ENCODE peak calls at places on chromosomes 1 and 21, in five cellular contexts. X, V, S, G and T are unnamed samples. For H3K27me3, the result is how much of the 10 kb centered on the place peaks cover.

GRCh38 chr1:205317311-205317917 is 4.1 kb downstream of the NUAK2 start:
- DNase-seq in S (peak), X (no peak), G (peak), V (peak), T (no peak)

GRCh38 chr1:14539953-14540563 is 58.4 kb upstream of the KAZN start:
- DNase-seq in G (no peak), V (no peak), S (no peak), X (no peak), T (no peak)

GRCh38 chr1:151822404-151822803 is 9.2 kb downstream of the RORC start:
- DNase-seq in X (no peak), S (no peak), G (no peak), V (no peak), T (no peak)

GRCh38 chr1:109521465-109521951 is 12.0 kb upstream of the AMIGO1 start:
- DNase-seq in G (no peak), X (no peak), V (no peak), S (no peak), T (no peak)

GRCh38 chr1:169466259-169467230 is 19.2 kb downstream of the SLC19A2 start:
- DNase-seq in S (no peak), V (peak), G (no peak), X (peak), T (no peak)

GRCh38 chr1:241323510-241323909 is 33.5 kb downstream of the RGS7 start:
- DNase-seq in G (no peak), X (peak), S (no peak), V (peak), T (peak)

GRCh38 chr1:190084552-190084951 is 393.1 kb downstream of the BRINP3 start:
- DNase-seq in S (no peak), G (no peak), X (peak), V (peak), T (no peak)

GRCh38 chr1:212712451-212713303 is 13.0 kb upstream of the BATF3 start:
- DNase-seq in V (no peak), S (no peak), G (no peak), X (no peak), T (no peak)

GRCh38 chr1:53154859-53155438 is 12.5 kb upstream of the SLC1A7 start:
- DNase-seq in X (no peak), S (no peak), V (no peak), G (no peak), T (no peak)

GRCh38 chr1:78348526-78349284 is 142.1 kb upstream of the PTGFR start:
- DNase-seq in V (no peak), G (no peak), S (no peak), X (no peak), T (no peak)

GRCh38 chr1:87333692-87334347 is 5.1 kb downstream of the LMO4 start:
- DNase-seq in X (no peak), G (no peak), S (no peak), V (no peak), T (no peak)

GRCh38 chr1:31712041-31712440 is 8.2 kb upstream of the COL16A1 start:
- DNase-seq in G (no peak), S (no peak), X (no peak), V (no peak), T (no peak)

GRCh38 chr1:32249831-32250525 is 1.1 kb upstream of the LCK start:
- DNase-seq in S (no peak), G (peak), X (no peak), V (no peak), T (no peak)

GRCh38 chr1:246564839-246565750 is 966 bp downstream of the TFB2M start:
- DNase-seq in G (no peak), X (no peak), S (no peak), V (no peak), T (no peak)

GRCh38 chr21:20971296-20971921 is 26.8 kb upstream of the NCAM2 start:
- DNase-seq in V (peak), X (peak), G (no peak), S (no peak), T (peak)

GRCh38 chr1:154753426-154753825 is 116.7 kb downstream of the KCNN3 start:
- DNase-seq in X (no peak), V (no peak), G (peak), S (no peak), T (no peak)
- H3K27me3 ChIP-seq in X (under half), V (under half), G (under half), S (under half), T (under half)

GRCh38 chr1:178849932-178850331 is 20.9 kb downstream of the ANGPTL1 start:
- DNase-seq in V (no peak), X (no peak), G (no peak), S (no peak), T (no peak)
- H3K27me3 ChIP-seq in V (under half), X (under half), G (under half), S (under half), T (under half)

GRCh38 chr1:201650608-201650933 is 111.6 kb downstream of the NAV1 start:
- DNase-seq in S (no peak), G (no peak), V (no peak), X (no peak), T (no peak)
- H3K27me3 ChIP-seq in S (under half), G (under half), V (under half), X (under half), T (under half)

GRCh38 chr1:37762516-37762915 is 2.4 kb downstream of the EPHA10 start:
- DNase-seq in S (no peak), G (no peak), V (no peak), X (no peak), T (no peak)

GRCh38 chr1:37763791-37764741 is 854 bp downstream of the EPHA10 start:
- DNase-seq in S (peak), G (no peak), V (peak), X (peak), T (no peak)

GRCh38 chr1:37765937-37766664 is 1.2 kb upstream of the EPHA10 start:
- DNase-seq in X (peak), G (no peak), V (no peak), S (no peak), T (no peak)

GRCh38 chr1:37764888-37765441 is at the start of gene EPHA10:
- DNase-seq in G (no peak), X (peak), S (peak), V (no peak), T (no peak)

GRCh38 chr1:37767488-37767887 is 2.6 kb upstream of the EPHA10 start:
- DNase-seq in S (no peak), V (no peak), X (peak), G (no peak), T (no peak)
- H3K27me3 ChIP-seq in S (under half), V (half or more), X (half or more), G (under half), T (under half)

GRCh38 chr1:3049164-3049563 is 19.8 kb upstream of the PRDM16 start:
- DNase-seq in G (no peak), X (no peak), V (no peak), S (peak), T (no peak)
- H3K27me3 ChIP-seq in G (under half), X (under half), V (under half), S (under half), T (under half)

GRCh38 chr1:155184835-155185782 is 11.5 kb downstream of the TRIM46 start:
- DNase-seq in V (no peak), G (no peak), X (peak), S (peak), T (no peak)

GRCh38 chr1:155185783-155186265 is 12.2 kb downstream of the TRIM46 start:
- DNase-seq in V (no peak), G (no peak), S (no peak), X (no peak), T (no peak)

GRCh38 chr1:155184351-155184811 is 10.7 kb downstream of the TRIM46 start:
- DNase-seq in S (no peak), G (no peak), V (no peak), X (no peak), T (no peak)

GRCh38 chr1:155182052-155182550 is 8.5 kb downstream of the TRIM46 start:
- DNase-seq in G (peak), X (no peak), S (no peak), V (no peak), T (no peak)

GRCh38 chr1:155183775-155184221 is 10.1 kb downstream of the TRIM46 start:
- DNase-seq in X (no peak), G (no peak), V (no peak), S (peak), T (no peak)
- H3K27me3 ChIP-seq in X (under half), G (under half), V (under half), S (under half), T (under half)

DNA sequence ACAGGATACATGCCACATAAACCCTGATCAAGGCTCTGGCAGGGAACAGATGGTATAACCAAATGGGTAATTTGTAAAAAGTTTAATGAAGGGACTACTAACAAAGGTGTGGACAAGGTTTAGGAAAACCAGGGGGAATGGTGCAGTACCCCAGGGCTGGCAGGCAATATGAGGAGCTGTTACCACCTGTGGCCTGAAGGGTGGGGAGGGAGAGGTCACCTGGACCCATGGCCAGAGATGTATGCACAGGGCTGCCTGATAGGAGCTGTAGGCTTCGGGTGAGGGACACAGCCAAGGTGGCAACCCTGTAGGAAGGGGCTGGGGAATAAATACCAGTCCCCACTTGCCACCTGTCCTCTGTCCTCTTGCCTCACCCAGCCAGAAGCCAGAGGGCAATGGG is 51.4 kb upstream of the ID3 start:
- DNase-seq in S (no peak), X (no peak), G (no peak), V (no peak), T (no peak)
- H3K27me3 ChIP-seq in S (under half), X (under half), G (under half), V (under half), T (under half)

DNA sequence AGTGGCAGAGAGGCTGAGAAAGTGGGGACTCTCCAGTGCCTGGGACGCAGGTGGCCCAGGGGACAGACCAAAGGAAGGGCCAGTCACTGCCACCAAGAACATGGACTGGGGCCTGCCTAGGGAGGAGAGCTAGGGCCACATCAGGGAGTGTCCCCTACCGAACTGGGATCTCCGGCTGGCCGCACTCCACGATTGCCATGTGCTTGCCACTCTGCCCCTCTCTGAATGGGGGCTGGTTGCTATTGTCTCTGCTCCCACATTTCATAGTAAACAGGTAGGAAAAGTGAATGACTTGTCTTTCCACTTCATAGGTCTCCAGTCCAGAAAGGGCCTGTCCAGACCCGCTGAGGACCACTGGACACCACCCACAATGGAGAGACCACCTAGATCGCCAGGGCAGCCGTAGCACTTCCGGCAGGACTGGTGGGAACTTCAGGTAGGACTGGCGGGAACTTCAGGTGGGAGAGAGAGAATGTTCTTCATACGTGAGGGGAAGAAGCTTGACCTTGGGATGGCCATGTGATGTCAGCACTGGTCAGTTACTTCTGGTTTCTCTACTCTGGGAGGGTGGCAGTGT is 55.2 kb upstream of the PDE9A start:
- DNase-seq in G (no peak), S (no peak), V (no peak), X (no peak), T (no peak)
- H3K27me3 ChIP-seq in G (under half), S (under half), V (under half), X (under half), T (under half)